ENCODE peak calls at places on chromosome 7, in nine cellular contexts. W is fibroblast of the aortic adventitia; Z is foreskin fibroblast; S is heart left ventricle; R is A549; J is HFF-Myc; A is mucosa of descending colon; B is CD8-positive, alpha-beta T cell; M is psoas muscle. V is an unnamed sample.

GRCh38 chr7:158945514-158945913 is 89.2 kb downstream of the DYNC2I1 start:
- DNase-seq in S (no peak), Z (no peak), J (no peak), W (no peak), A (no peak), R (no peak), M (no peak), B (no peak), V (no peak)

GRCh38 chr7:81608748-81609382 is 161.0 kb downstream of the HGF start:
- DNase-seq in A (no peak), B (no peak), W (peak), M (no peak), J (no peak), Z (peak), S (no peak), R (peak), V (no peak)

GRCh38 chr7:155986497-155987160 is 174.4 kb upstream of the SHH start:
- DNase-seq in M (no peak), J (no peak), R (no peak), S (no peak), A (no peak), Z (no peak), W (no peak), B (no peak), V (no peak)

GRCh38 chr7:7522421-7522820 is 13.3 kb downstream of the COL28A1 start:
- DNase-seq in A (no peak), S (no peak), B (no peak), J (no peak), Z (peak), R (no peak), W (no peak), M (no peak), V (peak)

GRCh38 chr7:87480386-87480785 is 4.9 kb upstream of the ABCB4 start:
- DNase-seq in R (no peak), B (no peak), Z (peak), A (no peak), M (no peak), S (no peak), J (no peak), W (no peak), V (no peak)

GRCh38 chr7:34247468-34247867 is 342.1 kb downstream of the BMPER start:
- DNase-seq in B (no peak), Z (peak), A (no peak), R (no peak), M (no peak), W (peak), S (no peak), J (no peak), V (no peak)

GRCh38 chr7:137453356-137453755 is 109.8 kb upstream of the PTN start:
- DNase-seq in M (no peak), B (no peak), S (no peak), Z (no peak), R (no peak), W (no peak), J (no peak), A (no peak), V (no peak)

GRCh38 chr7:152709307-152710133 is 33.6 kb upstream of the XRCC2 start:
- DNase-seq in S (no peak), R (no peak), W (no peak), B (no peak), J (no peak), M (no peak), Z (peak), A (no peak), V (no peak)

GRCh38 chr7:110514973-110515372 is 576.0 kb upstream of the LRRN3 start:
- DNase-seq in W (no peak), B (no peak), S (no peak), J (no peak), M (no peak), Z (no peak), A (no peak), R (no peak), V (no peak)

GRCh38 chr7:154879629-154880028 is 123.3 kb downstream of the PAXIP1 start:
- DNase-seq in B (no peak), J (no peak), R (no peak), Z (no peak), M (no peak), A (peak), W (no peak), S (no peak), V (no peak)

GRCh38 chr7:106121189-106121799 is 9.2 kb upstream of the SYPL1 start:
- DNase-seq in B (no peak), Z (no peak), R (no peak), A (no peak), W (no peak), J (no peak), M (no peak), S (no peak), V (no peak)

GRCh38 chr7:158413962-158414961 is 173.4 kb downstream of the PTPRN2 start:
- DNase-seq in A (no peak), J (no peak), W (no peak), Z (no peak), R (no peak), M (no peak), B (no peak), S (no peak), V (no peak)

GRCh38 chr7:91559947-91560346 is 295.7 kb downstream of the FZD1 start:
- DNase-seq in B (no peak), R (no peak), W (no peak), M (no peak), J (no peak), A (no peak), Z (no peak), S (no peak), V (no peak)

GRCh38 chr7:33692956-33693355 is 212.4 kb upstream of the BMPER start:
- DNase-seq in S (no peak), J (peak), B (no peak), R (no peak), M (no peak), W (peak), Z (peak), A (no peak), V (peak)

GRCh38 chr7:29363636-29364425 is 169.3 kb downstream of the CHN2 start:
- DNase-seq in S (no peak), B (no peak), A (no peak), Z (no peak), M (no peak), W (no peak), J (no peak), R (no peak), V (no peak)

GRCh38 chr7:128025380-128025779 is 5.9 kb downstream of the LRRC4 start:
- DNase-seq in Z (peak), W (peak), A (no peak), J (no peak), B (no peak), S (no peak), R (no peak), M (no peak), V (no peak)

GRCh38 chr7:144410441-144410840 is 6.9 kb upstream of the NOBOX start:
- DNase-seq in M (no peak), J (no peak), B (no peak), A (no peak), R (no peak), W (no peak), Z (no peak), S (no peak), V (no peak)

GRCh38 chr7:23721456-23721855 is 11.4 kb downstream of the STK31 start:
- DNase-seq in W (peak), J (no peak), R (no peak), M (no peak), Z (no peak), B (no peak), A (no peak), S (no peak), V (no peak)

GRCh38 chr7:140390466-140391190 is 7.7 kb downstream of the SLC37A3 start:
- DNase-seq in B (no peak), R (no peak), J (no peak), S (no peak), Z (no peak), W (peak), M (no peak), A (no peak), V (no peak)

GRCh38 chr7:131774419-131775220 is 218.2 kb upstream of the PODXL start:
- DNase-seq in J (no peak), B (no peak), A (no peak), S (no peak), R (no peak), Z (no peak), W (peak), M (no peak), V (no peak)

GRCh38 chr7:47195641-47196040 is 386.3 kb downstream of the TNS3 start:
- DNase-seq in S (no peak), M (no peak), B (no peak), R (peak), W (no peak), Z (no peak), J (no peak), A (no peak), V (no peak)

GRCh38 chr7:151889406-151890354 is 12.8 kb upstream of the PRKAG2 start:
- DNase-seq in M (no peak), B (no peak), Z (no peak), R (no peak), W (no peak), J (no peak), S (no peak), A (no peak), V (no peak)

DNA sequence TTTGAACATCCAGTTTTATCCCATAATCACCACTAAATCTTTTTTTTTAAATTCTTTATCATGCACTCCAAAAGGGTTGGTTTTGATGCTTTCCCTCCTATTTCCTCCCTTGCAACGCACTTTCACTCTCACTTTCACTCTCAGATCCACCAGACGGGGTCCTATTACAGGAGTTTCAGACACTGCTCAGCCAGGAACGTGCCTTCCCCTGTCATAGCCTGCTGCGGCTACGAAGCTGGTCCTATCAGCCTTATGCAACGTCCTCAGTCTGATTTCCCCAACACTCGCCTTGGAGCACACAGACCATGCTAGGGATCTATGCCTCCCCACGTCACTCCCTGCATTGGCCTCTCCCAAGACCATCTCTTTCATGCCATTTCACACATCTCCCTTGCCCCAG is 23.4 kb downstream of the ZPBP start:
- DNase-seq in A (peak), S (peak), J (no peak), W (peak), R (no peak), Z (no peak), B (peak), M (peak), V (no peak)
- H3K4me3 ChIP-seq in A (no peak), S (peak), J (no peak), W (peak), R (peak), Z (peak), B (peak), M (peak), V (no peak)

GRCh38 chr7:44517175-44517574 is 24.0 kb downstream of the NPC1L1 start:
- DNase-seq in W (no peak), A (no peak), M (no peak), J (no peak), B (no peak), S (no peak), Z (no peak), R (no peak), V (no peak)

GRCh38 chr7:44522315-44522714 is 18.8 kb downstream of the NPC1L1 start:
- DNase-seq in Z (no peak), M (no peak), W (no peak), B (no peak), S (no peak), R (no peak), A (no peak), J (no peak), V (no peak)

GRCh38 chr7:44518761-44519160 is 22.4 kb downstream of the NPC1L1 start:
- DNase-seq in S (no peak), M (no peak), B (no peak), R (no peak), J (no peak), Z (no peak), W (no peak), A (no peak), V (no peak)

GRCh38 chr7:44521347-44522095 is 19.6 kb downstream of the NPC1L1 start:
- DNase-seq in R (no peak), J (no peak), Z (no peak), M (no peak), S (no peak), A (no peak), B (no peak), W (no peak), V (no peak)

GRCh38 chr7:44520574-44520973 is 20.6 kb downstream of the NPC1L1 start:
- DNase-seq in M (no peak), R (no peak), S (no peak), B (no peak), Z (no peak), A (no peak), W (no peak), J (no peak), V (no peak)
- TF ChIP-seq CTCF in M (no peak), R (no peak), S (no peak), B (no peak), Z (no peak), A (no peak), W (no peak), J (no peak), V (no peak)

GRCh38 chr7:8684426-8684825 is 251.0 kb downstream of the NXPH1 start:
- DNase-seq in S (no peak), Z (no peak), W (no peak), R (no peak), M (no peak), J (no peak), A (no peak), B (no peak), V (no peak)
- H3K4me3 ChIP-seq in S (no peak), Z (no peak), W (no peak), R (no peak), M (no peak), J (no peak), A (no peak), B (no peak), V (no peak)

GRCh38 chr7:157335991-157336382 is 817 bp upstream of the DNAJB6 start:
- DNase-seq in R (no peak), M (no peak), S (no peak), W (no peak), J (no peak), Z (no peak), A (no peak), B (no peak), V (no peak)
- TF ChIP-seq CTCF in R (no peak), M (no peak), S (no peak), W (no peak), J (no peak), Z (no peak), A (no peak), B (no peak), V (no peak)

GRCh38 chr7:55536619-55537457 is 35.5 kb downstream of the VOPP1 start:
- DNase-seq in J (no peak), B (no peak), A (no peak), W (no peak), S (no peak), M (no peak), R (no peak), Z (no peak), V (no peak)
- H3K4me3 ChIP-seq in J (no peak), B (no peak), A (no peak), W (no peak), S (no peak), M (no peak), R (no peak), Z (no peak), V (no peak)

GRCh38 chr7:49583440-49583839 is 190.0 kb upstream of the VWC2 start:
- DNase-seq in M (no peak), S (no peak), A (no peak), B (no peak), W (no peak), Z (no peak), J (no peak), R (no peak), V (no peak)
- TF ChIP-seq CTCF in M (no peak), S (no peak), A (no peak), B (no peak), W (no peak), Z (no peak), J (no peak), R (no peak), V (no peak)

DNA sequence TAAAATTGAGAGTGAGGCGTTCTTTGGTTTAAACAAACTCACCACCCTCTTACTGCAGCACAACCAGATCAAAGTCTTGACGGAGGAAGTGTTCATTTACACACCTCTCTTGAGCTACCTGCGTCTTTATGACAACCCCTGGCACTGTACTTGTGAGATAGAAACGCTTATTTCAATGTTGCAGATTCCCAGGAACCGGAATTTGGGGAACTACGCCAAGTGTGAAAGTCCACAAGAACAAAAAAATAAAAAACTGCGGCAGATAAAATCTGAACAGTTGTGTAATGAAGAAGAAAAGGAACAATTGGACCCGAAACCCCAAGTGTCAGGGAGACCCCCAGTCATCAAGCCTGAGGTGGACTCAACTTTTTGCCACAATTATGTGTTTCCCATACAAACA is 21.5 kb downstream of the LRRC17 start:
- DNase-seq in J (no peak), R (no peak), M (no peak), Z (no peak), W (peak), S (no peak), B (no peak), A (no peak), V (no peak)
- H3K4me3 ChIP-seq in J (no peak), R (no peak), M (no peak), Z (peak), W (peak), S (no peak), B (no peak), A (no peak), V (no peak)